ENCODE peak calls at places on chromosomes 13 and 19, in five cellular contexts. A is uterus, D is AG10803, P is astrocyte, E is GM20000. O is an unnamed sample.

GRCh38 chr19:6721773-6722172 is 1.3 kb upstream of the C3 start:
- DNase-seq in D (no peak), A (no peak), P (no peak), E (peak; percentile 83), O (peak; percentile 82)

GRCh38 chr13:99970761-99971575 is 599 bp downstream of the ZIC5 start:
- DNase-seq in A (no peak), E (no peak), P (no peak), D (no peak), O (no peak)

GRCh38 chr13:41428155-41428554 is 29.2 kb upstream of the RGCC start:
- DNase-seq in D (no peak), E (peak; percentile 15), P (no peak), A (no peak), O (no peak)

GRCh38 chr13:74090869-74091605 is 43.2 kb downstream of the KLF12 start:
- DNase-seq in P (no peak), E (no peak), D (no peak), A (no peak), O (no peak)

GRCh38 chr13:97724450-97724849 is 229.0 kb upstream of the IPO5 start:
- DNase-seq in A (no peak), P (no peak), E (no peak), D (no peak), O (no peak)

GRCh38 chr13:91141619-91142061 is 205.8 kb upstream of the MIR17HG start:
- DNase-seq in P (no peak), A (no peak), D (no peak), E (no peak), O (no peak)

GRCh38 chr13:99956473-99957349 is 14.9 kb downstream of the ZIC5 start:
- DNase-seq in A (no peak), E (no peak), D (no peak), P (no peak), O (peak; percentile 55)

GRCh38 chr19:35089554-35089953 is 26.1 kb upstream of the FXYD3 start:
- DNase-seq in D (no peak), P (no peak), E (no peak), A (no peak), O (no peak)

GRCh38 chr19:37333457-37333856 is 37.4 kb upstream of the ZNF527 start:
- DNase-seq in P (peak; percentile 13), A (no peak), D (no peak), E (no peak), O (no peak)

GRCh38 chr13:44051923-44052322 is 172.2 kb downstream of the LACC1 start:
- DNase-seq in D (no peak), E (no peak), P (peak; percentile 4), A (no peak), O (no peak)

GRCh38 chr19:28242317-28242927 is 970.5 kb downstream of the UQCRFS1 start:
- DNase-seq in E (peak; percentile 50), A (no peak), P (no peak), D (peak; percentile 43), O (no peak)

GRCh38 chr19:46955114-46955812 is 64.4 kb upstream of the NPAS1 start:
- DNase-seq in E (peak; percentile 36), P (peak; percentile 59), A (no peak), D (no peak), O (no peak)

GRCh38 chr13:75256922-75257321 is 225.0 kb downstream of the TBC1D4 start:
- DNase-seq in E (no peak), D (no peak), P (peak; percentile 29), A (no peak), O (no peak)

GRCh38 chr19:18020212-18021067 is 12.5 kb downstream of the ARRDC2 start:
- DNase-seq in P (peak; percentile 18), D (peak; percentile 45), E (no peak), A (peak; percentile 66), O (no peak)

GRCh38 chr19:5941673-5942072 is 27.6 kb downstream of the CAPS start:
- DNase-seq in A (no peak), D (no peak), P (no peak), E (no peak), O (no peak)

GRCh38 chr19:35860818-35861639 is 4.3 kb downstream of the KIRREL2 start:
- DNase-seq in A (no peak), E (no peak), P (no peak), D (no peak), O (no peak)

GRCh38 chr19:11626252-11626651 is 29.0 kb downstream of the ZNF627 start:
- DNase-seq in D (no peak), E (no peak), P (no peak), A (no peak), O (no peak)

GRCh38 chr19:11410682-11411081 is 8.4 kb downstream of the RGL3 start:
- DNase-seq in P (peak; percentile 22), E (no peak), A (no peak), D (peak; percentile 21), O (no peak)

GRCh38 chr13:24162604-24163003 is 2.1 kb downstream of the SPATA13 start:
- DNase-seq in D (no peak), A (no peak), E (no peak), P (no peak), O (no peak)

GRCh38 chr13:57409121-57409520 is 222.4 kb upstream of the PCDH17 start:
- DNase-seq in E (no peak), P (no peak), A (no peak), D (no peak), O (no peak)

GRCh38 chr19:6238256-6238642 is 41.5 kb downstream of the MLLT1 start:
- DNase-seq in D (no peak), A (no peak), P (peak; percentile 22), E (no peak), O (no peak)

GRCh38 chr13:109383683-109384082 is 402.7 kb downstream of the IRS2 start:
- DNase-seq in A (no peak), E (no peak), D (peak; percentile 86), P (peak; percentile 88), O (no peak)

GRCh38 chr13:32206097-32206740 is 108.9 kb downstream of the ZAR1L start:
- DNase-seq in A (no peak), E (no peak), D (peak; percentile 22), P (no peak), O (no peak)

GRCh38 chr13:101146101-101146898 is 270.0 kb downstream of the NALCN start:
- DNase-seq in P (peak; percentile 26), E (no peak), D (no peak), A (no peak), O (no peak)

GRCh38 chr19:13920940-13921744 is 15.1 kb downstream of the CC2D1A start:
- DNase-seq in P (peak; percentile 41), A (no peak), E (peak; percentile 74), D (peak; percentile 57), O (peak; percentile 78)

GRCh38 chr19:9720541-9720940 is 45.6 kb upstream of the ZNF562 start:
- DNase-seq in P (no peak), A (no peak), D (no peak), E (no peak), O (no peak)

GRCh38 chr13:76969488-76970365 is 21.4 kb downstream of the ACOD1 start:
- DNase-seq in P (no peak), E (no peak), D (peak; percentile 10), A (no peak), O (no peak)

GRCh38 chr19:54207908-54208783 is 7.5 kb downstream of the RPS9 start:
- DNase-seq in E (peak; percentile 57), A (no peak), D (peak; percentile 58), P (peak; percentile 72), O (peak; percentile 61)

GRCh38 chr19:4557186-4557970 is 2.1 kb downstream of the SEMA6B start:
- DNase-seq in E (no peak), D (no peak), A (no peak), P (no peak), O (no peak)

DNA sequence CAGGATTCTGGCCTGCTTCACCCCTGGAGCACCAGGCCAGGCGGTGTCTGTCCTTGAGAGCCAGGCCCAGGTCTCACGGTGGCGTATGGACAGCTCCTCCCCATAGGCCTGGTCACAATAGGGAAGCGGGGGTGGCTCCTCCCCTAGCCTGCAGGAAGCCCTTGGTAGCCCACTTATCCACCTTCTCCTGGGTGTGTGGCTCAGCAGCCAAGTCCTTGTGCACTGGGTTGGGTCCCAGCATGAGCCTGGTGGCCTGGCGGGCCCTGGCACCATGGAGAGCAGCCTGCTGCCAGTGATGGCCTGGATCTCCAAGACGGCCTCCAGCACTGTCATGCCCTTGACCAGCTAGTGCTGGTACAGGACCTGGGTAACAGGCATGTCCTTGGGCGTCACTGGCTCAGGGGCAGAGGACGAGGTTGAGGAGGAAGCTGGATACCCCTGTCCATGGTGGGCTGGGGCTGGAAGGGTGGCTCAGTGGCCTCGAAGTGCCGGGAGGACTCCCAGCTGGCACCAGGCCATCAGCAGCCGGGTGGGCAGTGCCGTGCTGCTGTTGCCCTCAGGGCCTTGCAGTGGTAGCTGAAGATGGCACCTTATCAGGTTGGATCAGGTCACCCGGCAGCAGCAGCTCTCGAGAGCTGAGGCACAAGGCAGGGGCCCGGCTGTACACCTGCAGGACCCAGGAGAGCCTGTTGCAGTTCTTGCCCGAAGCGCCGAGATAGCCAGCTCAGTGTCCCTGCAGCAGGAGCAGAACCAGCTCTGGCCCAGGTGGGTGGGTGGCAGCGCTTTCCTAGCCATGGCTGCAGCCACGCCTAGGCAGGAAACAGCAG is 8.1 kb downstream of the ACP4 start:
- DNase-seq in P (no peak), A (no peak), D (no peak), E (no peak), O (no peak)
- TF ChIP-seq CTCF in P (no peak), A (no peak), D (no peak), E (no peak), O (no peak)

DNA sequence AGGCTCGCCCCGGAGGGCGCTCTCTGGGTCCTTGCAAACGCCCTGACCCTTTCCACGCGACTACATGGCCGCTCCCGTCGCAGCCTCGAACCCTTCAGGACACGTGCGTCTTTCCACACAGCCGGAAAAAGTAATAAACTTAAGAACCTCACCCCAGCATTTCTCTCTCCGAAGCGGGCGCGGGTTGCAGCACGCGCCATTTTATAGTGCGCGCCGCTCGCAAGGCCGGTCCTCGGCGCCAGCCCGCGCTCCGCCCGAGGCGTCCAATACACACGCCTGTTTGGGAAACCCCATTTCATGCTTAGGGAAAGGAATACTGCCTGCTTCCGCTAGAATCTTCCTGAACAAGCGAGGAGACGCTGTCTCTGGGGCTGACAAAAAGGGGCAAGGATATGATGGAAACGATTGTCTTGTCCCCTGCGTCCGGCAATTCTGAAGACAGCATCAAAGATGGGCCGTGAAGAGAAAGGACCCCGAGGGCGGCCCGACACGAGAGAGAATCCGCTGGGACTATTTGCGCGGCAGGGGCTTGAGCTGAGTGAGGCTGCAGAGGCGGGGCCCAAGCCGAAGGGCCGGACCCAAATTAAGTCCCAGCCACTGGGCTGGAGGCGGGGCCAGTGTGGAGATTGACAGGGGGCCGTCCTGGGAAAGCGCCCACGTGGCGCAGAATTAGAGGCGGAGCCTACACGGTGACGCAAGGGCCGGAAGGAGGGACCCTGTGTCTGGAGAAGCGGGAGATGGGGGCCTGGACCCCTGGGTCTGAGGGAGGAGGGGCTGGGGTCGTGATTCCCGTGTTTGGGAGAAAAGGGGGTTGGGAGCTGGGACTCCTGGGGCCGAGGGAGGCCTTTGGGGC is 14.4 kb downstream of the ACP4 start:
- DNase-seq in P (peak; percentile 96), A (peak; percentile 99), D (peak; percentile 99), E (peak; percentile 96), O (peak; percentile 97)
- TF ChIP-seq CTCF in P (no peak), A (peak; percentile 13), D (no peak), E (no peak), O (no peak)

DNA sequence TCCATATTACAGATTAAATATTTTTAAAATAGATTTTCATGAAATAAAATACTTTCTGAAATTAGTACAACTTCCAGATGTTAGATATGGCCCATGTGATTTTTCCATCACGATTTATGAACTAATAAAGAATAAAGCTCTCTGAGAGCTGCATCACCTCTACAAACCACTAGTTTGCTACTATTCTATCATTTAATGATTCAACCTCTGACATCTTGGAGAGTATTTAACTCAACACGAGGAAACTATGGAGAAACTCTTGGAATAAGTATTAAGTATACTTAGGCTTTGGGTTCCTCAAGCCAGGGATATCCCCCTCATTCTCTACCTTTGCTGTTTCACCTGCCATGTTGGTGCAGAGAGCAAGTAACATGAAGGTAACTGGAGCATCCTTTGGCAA is 55.7 kb downstream of the DACH1 start:
- DNase-seq in D (no peak), E (no peak), A (no peak), P (no peak), O (no peak)
- TF ChIP-seq CTCF in D (no peak), E (no peak), A (no peak), P (no peak), O (no peak)

GRCh38 chr19:2663920-2664571 is 38.4 kb downstream of the GNG7 start:
- DNase-seq in A (no peak), E (peak; percentile 75), D (no peak), P (no peak), O (peak; percentile 77)
- TF ChIP-seq CTCF in A (no peak), E (peak; percentile 18), D (no peak), P (no peak), O (peak; percentile 66)